ENCODE peak calls at places on chromosomes 1 and 21, in six cellular contexts. One of them, this sample, is unnamed.

GRCh38 chr1:9706178-9706577 is 54.6 kb downstream of the PIK3CD start:
- DNase-seq in IMR-90: no peak
- DNase-seq in neuronal stem cell: no peak
- DNase-seq in H9: no peak
- DNase-seq in mesendoderm: no peak
- DNase-seq in H1: no peak
- DNase-seq in this sample: no peak

GRCh38 chr1:66563094-66563800 is 29.3 kb downstream of the SGIP1 start:
- DNase-seq in IMR-90: peak
- DNase-seq in neuronal stem cell: no peak
- DNase-seq in H9: no peak
- DNase-seq in mesendoderm: peak
- DNase-seq in H1: no peak
- DNase-seq in this sample: peak

GRCh38 chr21:37564924-37565529 is 198.5 kb downstream of the DYRK1A start:
- DNase-seq in IMR-90: peak
- DNase-seq in neuronal stem cell: no peak
- DNase-seq in H9: no peak
- DNase-seq in mesendoderm: no peak
- DNase-seq in H1: peak
- DNase-seq in this sample: peak

GRCh38 chr1:201795066-201795465 is 33.9 kb upstream of the IPO9 start:
- DNase-seq in IMR-90: no peak
- DNase-seq in neuronal stem cell: no peak
- DNase-seq in H9: no peak
- DNase-seq in mesendoderm: peak
- DNase-seq in H1: no peak
- DNase-seq in this sample: peak

GRCh38 chr21:42320791-42321190 is 5.6 kb upstream of the TFF3 start:
- DNase-seq in IMR-90: no peak
- DNase-seq in neuronal stem cell: no peak
- DNase-seq in H9: no peak
- DNase-seq in mesendoderm: no peak
- DNase-seq in H1: no peak
- DNase-seq in this sample: no peak

GRCh38 chr1:25425098-25426085 is 4.8 kb upstream of the RHCE start:
- DNase-seq in IMR-90: peak
- DNase-seq in neuronal stem cell: no peak
- DNase-seq in H9: no peak
- DNase-seq in mesendoderm: no peak
- DNase-seq in H1: no peak
- DNase-seq in this sample: no peak

GRCh38 chr21:31410763-31411278 is 66.8 kb upstream of the TIAM1 start:
- DNase-seq in IMR-90: no peak
- DNase-seq in neuronal stem cell: no peak
- DNase-seq in H9: no peak
- DNase-seq in mesendoderm: no peak
- DNase-seq in H1: no peak
- DNase-seq in this sample: no peak

GRCh38 chr1:200302893-200303250 is 107.0 kb downstream of the ZNF281 start:
- DNase-seq in IMR-90: no peak
- DNase-seq in neuronal stem cell: no peak
- DNase-seq in H9: no peak
- DNase-seq in mesendoderm: peak
- DNase-seq in H1: no peak
- DNase-seq in this sample: no peak

GRCh38 chr1:181112071-181112929 is 23.8 kb downstream of the IER5 start:
- DNase-seq in IMR-90: peak
- DNase-seq in neuronal stem cell: no peak
- DNase-seq in H9: no peak
- DNase-seq in mesendoderm: peak
- DNase-seq in H1: no peak
- DNase-seq in this sample: peak

GRCh38 chr1:117166076-117166475 is 44.5 kb upstream of the TRIM45 start:
- DNase-seq in IMR-90: peak
- DNase-seq in neuronal stem cell: no peak
- DNase-seq in H9: no peak
- DNase-seq in mesendoderm: no peak
- DNase-seq in H1: no peak
- DNase-seq in this sample: peak

GRCh38 chr1:117161887-117162286 is 40.3 kb upstream of the TRIM45 start:
- DNase-seq in IMR-90: no peak
- DNase-seq in neuronal stem cell: no peak
- DNase-seq in H9: no peak
- DNase-seq in mesendoderm: no peak
- DNase-seq in H1: no peak
- DNase-seq in this sample: no peak

GRCh38 chr1:117167402-117167801 is 43.3 kb downstream of the VTCN1 start:
- DNase-seq in IMR-90: no peak
- DNase-seq in neuronal stem cell: no peak
- DNase-seq in H9: no peak
- DNase-seq in mesendoderm: no peak
- DNase-seq in H1: no peak
- DNase-seq in this sample: peak

GRCh38 chr1:117162806-117163205 is 41.3 kb upstream of the TRIM45 start:
- DNase-seq in IMR-90: no peak
- DNase-seq in neuronal stem cell: no peak
- DNase-seq in H9: no peak
- DNase-seq in mesendoderm: no peak
- DNase-seq in H1: no peak
- DNase-seq in this sample: peak

DNA sequence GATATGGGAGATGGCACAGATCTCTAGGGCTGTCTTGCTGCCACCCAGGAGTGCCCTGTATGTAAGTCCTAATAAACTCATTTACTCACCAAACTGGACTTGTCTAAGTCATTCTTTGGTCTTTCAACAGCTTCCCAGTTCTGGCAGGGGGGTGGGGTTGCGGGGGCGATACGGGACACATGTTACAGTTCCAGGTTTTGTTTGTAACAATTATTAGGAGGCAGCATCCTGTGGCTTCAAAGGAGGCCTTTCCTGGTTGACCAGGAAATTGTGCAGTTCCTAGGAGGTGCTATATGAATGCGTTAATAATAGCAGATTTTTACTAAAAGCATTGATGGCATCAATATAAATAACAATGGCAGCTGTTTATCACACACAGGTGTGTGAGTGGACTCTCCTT is 42.7 kb upstream of the TRIM45 start:
- DNase-seq in IMR-90: no peak
- DNase-seq in neuronal stem cell: no peak
- DNase-seq in H9: no peak
- DNase-seq in mesendoderm: no peak
- DNase-seq in H1: no peak
- DNase-seq in this sample: no peak
- H2BK120ac ChIP-seq in IMR-90: no peak
- H2BK120ac ChIP-seq in neuronal stem cell: no peak
- H2BK120ac ChIP-seq in H9: no peak
- H2BK120ac ChIP-seq in mesendoderm: no peak
- H2BK120ac ChIP-seq in H1: no peak
- H2BK120ac ChIP-seq in this sample: no peak

GRCh38 chr1:12146343-12147112 is 20.3 kb upstream of the TNFRSF1B start:
- DNase-seq in IMR-90: no peak
- DNase-seq in neuronal stem cell: no peak
- DNase-seq in H9: no peak
- DNase-seq in mesendoderm: no peak
- DNase-seq in H1: no peak
- DNase-seq in this sample: no peak
- H2BK5ac ChIP-seq in IMR-90: no peak
- H2BK5ac ChIP-seq in neuronal stem cell: no peak
- H2BK5ac ChIP-seq in H9: no peak
- H2BK5ac ChIP-seq in mesendoderm: no peak
- H2BK5ac ChIP-seq in H1: peak
- H2BK5ac ChIP-seq in this sample: no peak

GRCh38 chr1:53945433-53946251 is at the start of gene IFT25:
- DNase-seq in IMR-90: peak
- DNase-seq in neuronal stem cell: peak
- DNase-seq in H9: peak
- DNase-seq in mesendoderm: peak
- DNase-seq in H1: peak
- DNase-seq in this sample: peak
- H2BK120ac ChIP-seq in IMR-90: peak
- H2BK120ac ChIP-seq in neuronal stem cell: no peak
- H2BK120ac ChIP-seq in H9: no peak
- H2BK120ac ChIP-seq in mesendoderm: peak
- H2BK120ac ChIP-seq in H1: no peak
- H2BK120ac ChIP-seq in this sample: peak

GRCh38 chr21:46424062-46424591 is 34.6 kb upstream of the DIP2A start:
- DNase-seq in IMR-90: no peak
- DNase-seq in neuronal stem cell: no peak
- DNase-seq in H9: no peak
- DNase-seq in mesendoderm: peak
- DNase-seq in H1: no peak
- DNase-seq in this sample: no peak
- H2BK5ac ChIP-seq in IMR-90: no peak
- H2BK5ac ChIP-seq in neuronal stem cell: no peak
- H2BK5ac ChIP-seq in H9: no peak
- H2BK5ac ChIP-seq in mesendoderm: no peak
- H2BK5ac ChIP-seq in H1: peak
- H2BK5ac ChIP-seq in this sample: no peak

DNA sequence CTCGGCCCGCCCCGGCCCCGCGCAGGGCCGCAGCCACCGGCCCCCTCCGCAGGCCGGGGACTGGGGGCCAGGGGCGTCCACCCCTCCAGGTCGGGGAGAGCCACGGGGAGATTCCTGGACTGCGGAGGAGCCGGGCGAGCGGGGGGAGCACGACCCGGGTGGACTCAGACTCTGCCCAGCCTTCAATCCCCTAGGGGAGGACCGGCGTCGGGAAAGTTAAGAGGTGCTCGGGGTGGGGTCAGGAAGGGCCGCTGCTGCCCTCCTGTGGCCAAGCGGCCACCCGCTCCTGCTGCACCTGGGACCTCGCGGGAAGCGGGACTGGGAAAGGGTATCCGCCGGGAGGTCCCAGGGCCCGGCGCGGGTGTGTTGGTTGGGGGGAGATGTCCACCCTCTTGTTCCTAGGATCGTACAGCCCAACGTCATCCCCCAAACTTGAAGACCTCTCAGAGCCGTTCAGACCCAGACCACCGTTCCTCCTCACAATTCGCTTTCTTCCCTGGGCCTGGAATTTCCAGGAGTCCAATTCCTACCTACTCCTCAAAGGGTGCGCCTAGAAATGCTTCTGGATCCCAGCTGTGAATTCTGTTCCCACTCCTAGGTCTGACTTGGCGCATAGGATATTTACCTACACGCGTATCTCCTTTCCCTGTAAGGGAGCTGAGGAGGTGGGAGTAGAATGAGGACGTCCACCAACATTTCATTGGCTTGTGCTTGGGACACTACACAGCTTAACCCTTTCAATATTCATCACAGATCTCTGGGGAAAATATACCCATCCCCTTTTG is 482 bp upstream of the RHOC start:
- DNase-seq in IMR-90: peak
- DNase-seq in neuronal stem cell: peak
- DNase-seq in H9: peak
- DNase-seq in mesendoderm: peak
- DNase-seq in H1: peak
- DNase-seq in this sample: peak
- H2BK120ac ChIP-seq in IMR-90: peak
- H2BK120ac ChIP-seq in neuronal stem cell: no peak
- H2BK120ac ChIP-seq in H9: no peak
- H2BK120ac ChIP-seq in mesendoderm: peak
- H2BK120ac ChIP-seq in H1: no peak
- H2BK120ac ChIP-seq in this sample: peak

GRCh38 chr1:113216664-113217063 is 143.7 kb downstream of the LRIG2 start:
- DNase-seq in IMR-90: no peak
- DNase-seq in neuronal stem cell: no peak
- DNase-seq in H9: no peak
- DNase-seq in mesendoderm: no peak
- DNase-seq in H1: no peak
- DNase-seq in this sample: no peak
- H2BK5ac ChIP-seq in IMR-90: no peak
- H2BK5ac ChIP-seq in neuronal stem cell: no peak
- H2BK5ac ChIP-seq in H9: no peak
- H2BK5ac ChIP-seq in mesendoderm: peak
- H2BK5ac ChIP-seq in H1: no peak
- H2BK5ac ChIP-seq in this sample: no peak